ENCODE peak calls at places on chromosomes 2 and 18, in nine cellular contexts. C is cardiac fibroblast, S is Calu3, F is dorsolateral prefrontal cortex, X is mammary epithelial cell, A is colonic mucosa, Y is hepatocyte, O is BE2C, K is astrocyte of the spinal cord. L is an unnamed sample.

GRCh38 chr2:68776124-68776523 is 41.5 kb downstream of the ARHGAP25 start:
- DNase-seq in A (no peak), O (no peak), F (no peak), X (no peak), K (no peak), C (no peak), Y (no peak), S (no peak), L (no peak)

GRCh38 chr2:217305882-217306281 is 446.0 kb upstream of the TNP1 start:
- DNase-seq in F (no peak), Y (no peak), A (no peak), S (no peak), X (peak; percentile 71), C (no peak), O (no peak), K (no peak), L (no peak)

GRCh38 chr2:208142255-208142924 is 3.6 kb downstream of the CRYGB start:
- DNase-seq in F (no peak), X (peak; percentile 43), A (no peak), Y (no peak), S (no peak), O (no peak), K (peak; percentile 14), C (peak; percentile 16), L (no peak)

GRCh38 chr18:49055787-49056186 is 105.0 kb upstream of the SMAD7 start:
- DNase-seq in O (no peak), F (no peak), C (peak; percentile 79), A (no peak), Y (no peak), K (peak; percentile 67), X (peak; percentile 17), S (no peak), L (no peak)

GRCh38 chr2:75559633-75560021 is 1.1 kb downstream of the EVA1A start:
- DNase-seq in F (no peak), X (no peak), O (no peak), C (peak; percentile 19), Y (no peak), A (no peak), K (peak; percentile 25), S (no peak), L (no peak)

GRCh38 chr18:3872651-3873050 is 422.7 kb downstream of the TGIF1 start:
- DNase-seq in C (no peak), Y (no peak), X (no peak), O (no peak), F (no peak), S (no peak), A (no peak), K (no peak), L (no peak)

GRCh38 chr2:185338104-185338503 is 400.5 kb upstream of the FSIP2 start:
- DNase-seq in X (peak; percentile 93), S (no peak), Y (no peak), A (no peak), K (no peak), O (no peak), F (no peak), C (no peak), L (no peak)

GRCh38 chr2:46334389-46335345 is 37.5 kb downstream of the EPAS1 start:
- DNase-seq in A (no peak), X (peak; percentile 94), O (no peak), Y (no peak), K (peak; percentile 89), C (peak; percentile 99), S (no peak), F (no peak), L (no peak)

DNA sequence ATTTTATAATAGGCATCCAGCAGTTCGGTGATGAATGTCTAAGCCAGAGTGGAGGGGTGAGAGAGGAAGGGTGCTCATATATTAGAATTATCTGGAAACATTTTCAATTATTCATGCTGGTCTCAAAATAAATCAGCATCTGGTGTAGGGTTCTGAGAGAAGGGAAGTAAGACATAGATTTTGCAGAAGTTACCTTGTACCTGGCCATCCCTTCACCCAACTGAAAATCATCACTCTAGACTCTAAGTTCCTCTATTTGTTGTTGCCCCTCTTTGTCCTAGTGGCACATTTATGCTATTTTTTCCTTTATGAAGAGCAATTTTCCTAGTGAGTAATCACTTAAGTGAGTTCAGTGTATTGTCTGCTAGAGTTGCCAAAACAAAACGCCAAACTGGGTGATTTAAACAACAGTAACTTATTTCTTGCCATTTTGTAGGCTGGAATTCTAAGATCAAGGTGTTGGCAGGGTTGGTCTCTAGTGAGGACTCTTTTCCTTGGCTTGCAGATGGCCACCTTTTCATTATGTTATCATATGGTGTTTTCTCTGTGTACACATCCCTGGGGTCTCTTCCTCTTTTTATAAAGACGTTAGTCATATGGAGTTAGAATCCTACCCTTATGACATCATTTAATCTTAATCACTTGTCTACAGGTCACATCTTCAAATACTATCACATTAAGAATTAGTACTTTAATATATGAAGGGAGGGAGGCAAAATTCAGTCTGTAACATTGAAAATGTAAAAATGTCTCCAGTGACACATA is 129.9 kb upstream of the KLHL14 start:
- DNase-seq in S (no peak), K (no peak), C (no peak), F (no peak), Y (no peak), A (no peak), O (no peak), X (no peak), L (no peak)
- TF ChIP-seq CTCF in S (no peak), K (no peak), C (no peak), F (no peak), Y (no peak), A (no peak), O (no peak), X (no peak), L (no peak)

GRCh38 chr2:174546519-174547506 is 50.8 kb downstream of the WIPF1 start:
- DNase-seq in A (no peak), Y (peak; percentile 46), O (peak; percentile 49), S (peak; percentile 39), F (peak; percentile 56), K (peak; percentile 19), X (peak; percentile 17), C (peak; percentile 65), L (no peak)

GRCh38 chr2:174545240-174545639 is 52.4 kb downstream of the WIPF1 start:
- DNase-seq in X (no peak), S (no peak), F (no peak), Y (no peak), C (no peak), K (no peak), O (no peak), A (no peak), L (no peak)

GRCh38 chr2:174540893-174541292 is 54.1 kb upstream of the GPR155 start:
- DNase-seq in K (no peak), X (no peak), S (no peak), C (no peak), A (no peak), F (no peak), Y (no peak), O (no peak), L (no peak)

GRCh38 chr2:174544156-174544555 is 53.4 kb downstream of the WIPF1 start:
- DNase-seq in K (no peak), C (peak; percentile 44), Y (no peak), O (no peak), A (no peak), F (peak; percentile 45), S (peak; percentile 64), X (peak; percentile 70), L (no peak)

DNA sequence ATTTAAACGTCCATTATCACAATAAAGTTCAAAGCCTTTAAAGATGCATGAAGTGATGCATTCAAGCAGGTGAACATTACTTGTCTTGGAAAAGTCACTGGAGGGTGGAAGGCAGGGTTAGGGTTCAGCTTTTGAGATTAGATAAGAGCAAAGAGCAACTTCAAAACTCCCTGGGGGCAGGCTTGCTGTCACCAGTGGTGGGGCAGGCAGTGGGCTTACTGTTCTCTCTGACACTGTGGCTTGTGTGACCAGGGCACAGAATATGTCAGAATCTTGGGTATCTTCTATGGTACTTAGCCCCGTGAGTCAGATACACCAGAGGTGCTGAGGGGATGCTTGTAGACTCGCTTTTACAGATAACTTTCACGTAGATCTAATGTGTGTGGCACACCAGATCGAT is 52.8 kb downstream of the WIPF1 start:
- DNase-seq in A (no peak), Y (no peak), O (no peak), K (no peak), S (no peak), C (no peak), X (no peak), F (no peak), L (no peak)
- TF ChIP-seq CTCF in A (no peak), Y (no peak), O (no peak), K (no peak), S (no peak), C (no peak), X (no peak), F (no peak), L (no peak)

GRCh38 chr2:105519516-105519915 is 120.7 kb upstream of the FHL2 start:
- DNase-seq in F (no peak), Y (no peak), A (no peak), K (peak; percentile 42), O (no peak), X (no peak), S (no peak), C (peak; percentile 31), L (no peak)

GRCh38 chr2:105518897-105519296 is 120.0 kb upstream of the FHL2 start:
- DNase-seq in Y (no peak), K (no peak), C (no peak), O (no peak), X (no peak), F (no peak), S (peak; percentile 23), A (no peak), L (no peak)

GRCh38 chr2:105521616-105522015 is 122.8 kb upstream of the FHL2 start:
- DNase-seq in S (no peak), C (no peak), X (peak; percentile 59), Y (no peak), K (no peak), F (no peak), A (no peak), O (no peak), L (no peak)

GRCh38 chr2:105522645-105523044 is 123.8 kb upstream of the FHL2 start:
- DNase-seq in C (no peak), X (no peak), Y (no peak), S (no peak), A (no peak), F (no peak), K (no peak), O (no peak), L (no peak)

GRCh38 chr2:105521176-105521575 is 122.3 kb upstream of the FHL2 start:
- DNase-seq in X (no peak), O (no peak), C (peak; percentile 63), Y (no peak), S (no peak), A (no peak), K (peak; percentile 44), F (no peak), L (no peak)
- TF ChIP-seq CTCF in X (peak; percentile 31), O (peak; percentile 22), C (no peak), Y (peak; percentile 69), S (peak; percentile 49), A (peak; percentile 73), K (peak; percentile 20), F (peak; percentile 80), L (peak; percentile 56)

GRCh38 chr18:28015671-28016070 is 161.3 kb downstream of the CDH2 start:
- DNase-seq in K (no peak), C (no peak), O (no peak), Y (no peak), X (no peak), A (no peak), S (no peak), F (no peak), L (no peak)

GRCh38 chr18:28007841-28008240 is 169.1 kb downstream of the CDH2 start:
- DNase-seq in A (no peak), F (no peak), O (no peak), Y (no peak), S (no peak), C (peak; percentile 66), X (no peak), K (peak; percentile 32), L (no peak)

GRCh38 chr18:28009589-28009988 is 167.3 kb downstream of the CDH2 start:
- DNase-seq in F (no peak), X (no peak), S (no peak), Y (no peak), C (no peak), K (no peak), O (no peak), A (no peak), L (no peak)

GRCh38 chr18:28018361-28018760 is 158.6 kb downstream of the CDH2 start:
- DNase-seq in X (peak; percentile 65), C (no peak), S (no peak), A (no peak), O (no peak), K (no peak), Y (no peak), F (no peak), L (no peak)

DNA sequence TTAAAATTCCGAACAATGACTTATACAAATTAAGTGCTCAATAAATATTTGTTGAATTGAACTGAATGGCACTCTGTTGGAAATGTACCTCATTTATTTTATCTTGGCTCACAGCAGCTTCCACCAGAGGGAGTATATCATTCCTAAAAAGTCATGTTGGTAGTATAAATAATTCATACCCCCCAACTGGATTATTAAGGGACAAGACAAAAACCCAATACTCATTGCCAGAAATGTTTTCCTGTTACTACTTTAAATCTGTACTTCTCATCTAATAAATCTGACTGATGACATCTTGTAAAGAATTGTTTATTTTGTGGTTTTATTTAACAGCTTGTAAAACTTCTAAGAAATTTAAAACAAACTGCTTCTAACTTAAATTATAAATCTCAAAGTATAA is 163.9 kb downstream of the CDH2 start:
- DNase-seq in Y (peak; percentile 17), A (no peak), F (no peak), C (peak; percentile 56), O (no peak), K (no peak), X (no peak), S (no peak), L (no peak)
- TF ChIP-seq CTCF in Y (peak; percentile 55), A (no peak), F (peak; percentile 67), C (peak; percentile 56), O (peak; percentile 43), K (peak; percentile 56), X (peak; percentile 5), S (peak; percentile 23), L (peak; percentile 21)

L was measured in nephron progenitor cell.